ENCODE peak calls at places on chromosomes 2 and 18, in four cellular contexts. V, O, E and K are unnamed samples. For H3K9me3, the result is how much of the 10 kb centered on the place peaks cover.

GRCh38 chr2:148927010-148927409 is 52.0 kb downstream of the KIF5C start:
- DNase-seq in E (no peak), V (no peak), O (no peak), K (no peak)

GRCh38 chr18:36158261-36158867 is 28.7 kb downstream of the ELP2 start:
- DNase-seq in E (no peak), V (no peak), O (peak), K (no peak)

GRCh38 chr2:236908456-236909388 is 177.0 kb upstream of the COPS8 start:
- DNase-seq in V (no peak), O (no peak), E (no peak), K (no peak)

GRCh38 chr18:8254664-8255063 is 354.6 kb upstream of the RAB12 start:
- DNase-seq in V (no peak), O (no peak), E (no peak), K (no peak)

GRCh38 chr2:53820711-53821110 is 33.9 kb downstream of the ERLEC1 start:
- DNase-seq in V (no peak), E (no peak), O (no peak), K (no peak)

GRCh38 chr2:43998263-43998662 is 2.5 kb upstream of the LRPPRC start:
- DNase-seq in E (no peak), O (no peak), V (no peak), K (no peak)

GRCh38 chr18:34121157-34121807 is 103.4 kb downstream of the NOL4 start:
- DNase-seq in V (no peak), E (no peak), O (peak), K (no peak)

GRCh38 chr2:86632672-86633071 is 9.0 kb upstream of the RNF103 start:
- DNase-seq in O (no peak), E (no peak), V (no peak), K (no peak)

GRCh38 chr2:156727867-156728266 is 291.7 kb downstream of the GPD2 start:
- DNase-seq in E (no peak), O (no peak), V (no peak), K (no peak)

GRCh38 chr2:128405981-128406601 is 87.4 kb upstream of the HS6ST1 start:
- DNase-seq in O (no peak), V (no peak), E (no peak), K (no peak)

GRCh38 chr2:225660262-225661091 is 261.0 kb downstream of the NYAP2 start:
- DNase-seq in E (no peak), O (peak), V (peak), K (peak)

GRCh38 chr2:128311755-128312341 is 6.8 kb downstream of the HS6ST1 start:
- DNase-seq in O (no peak), E (no peak), V (peak), K (no peak)

GRCh38 chr2:109636290-109636675 is 22.1 kb downstream of the SOWAHC start:
- DNase-seq in V (no peak), O (no peak), E (no peak), K (no peak)

GRCh38 chr2:130339885-130340745 is 2.6 kb upstream of the IMP4 start:
- DNase-seq in E (no peak), O (no peak), V (no peak), K (no peak)

GRCh38 chr2:169095631-169096105 is 26.3 kb downstream of the DHRS9 start:
- DNase-seq in V (no peak), O (peak), E (no peak), K (no peak)

GRCh38 chr2:9279426-9279825 is 72.8 kb downstream of the ASAP2 start:
- DNase-seq in E (no peak), V (no peak), O (no peak), K (no peak)

GRCh38 chr2:215032153-215032552 is 106.3 kb downstream of the ABCA12 start:
- DNase-seq in V (no peak), E (no peak), O (no peak), K (no peak)

GRCh38 chr2:95043300-95043786 is 17.8 kb downstream of the MAL start:
- DNase-seq in E (no peak), V (peak), O (no peak), K (no peak)

GRCh38 chr2:109382946-109383345 is 230.8 kb downstream of the SEPTIN10 start:
- DNase-seq in O (peak), E (no peak), V (peak), K (no peak)

GRCh38 chr2:217825469-217826235 is 177.1 kb downstream of the TNS1 start:
- DNase-seq in E (no peak), V (no peak), O (no peak), K (no peak)

GRCh38 chr2:26752636-26753035 is 11.4 kb upstream of the SLC35F6 start:
- DNase-seq in E (no peak), O (no peak), V (no peak), K (no peak)

GRCh38 chr2:61853086-61853847 is 593 bp downstream of the FAM161A start:
- DNase-seq in E (peak), O (no peak), V (peak), K (peak)

GRCh38 chr18:40473221-40473620 is 1481.8 kb upstream of the PIK3C3 start:
- DNase-seq in O (no peak), E (no peak), V (no peak), K (no peak)

GRCh38 chr18:78580835-78581339 is 398.7 kb upstream of the SALL3 start:
- DNase-seq in V (no peak), E (no peak), O (no peak), K (no peak)

GRCh38 chr18:78573773-78574172 is 405.8 kb upstream of the SALL3 start:
- DNase-seq in E (no peak), V (no peak), O (no peak), K (no peak)

GRCh38 chr18:78579854-78580577 is 399.6 kb upstream of the SALL3 start:
- DNase-seq in V (no peak), E (no peak), O (no peak), K (no peak)

GRCh38 chr18:78579449-78579848 is 400.2 kb upstream of the SALL3 start:
- DNase-seq in O (no peak), E (no peak), V (no peak), K (no peak)

DNA sequence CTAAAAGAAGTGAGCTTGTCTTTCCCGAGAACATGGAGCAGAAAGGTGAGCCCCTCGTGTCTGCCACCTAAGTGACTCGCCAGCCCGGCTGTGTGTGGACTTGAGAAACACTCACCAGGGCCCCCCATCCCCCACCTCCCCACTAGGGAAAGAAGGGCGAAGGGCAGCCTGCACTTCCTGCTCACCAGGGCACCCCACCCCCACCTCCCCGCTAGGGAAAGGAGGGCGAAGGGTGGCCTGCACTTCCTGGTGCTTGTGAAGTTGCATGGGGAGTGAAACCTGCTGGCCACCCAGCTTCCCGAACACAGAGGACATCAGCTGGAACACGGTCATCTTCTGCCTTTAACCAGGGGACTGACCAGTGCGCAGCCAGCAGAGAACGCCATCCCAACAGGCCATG is 402.7 kb upstream of the SALL3 start:
- DNase-seq in V (no peak), O (no peak), E (no peak), K (no peak)
- H3K9me3 ChIP-seq in V (under half), O (under half), E (under half), K (under half)

DNA sequence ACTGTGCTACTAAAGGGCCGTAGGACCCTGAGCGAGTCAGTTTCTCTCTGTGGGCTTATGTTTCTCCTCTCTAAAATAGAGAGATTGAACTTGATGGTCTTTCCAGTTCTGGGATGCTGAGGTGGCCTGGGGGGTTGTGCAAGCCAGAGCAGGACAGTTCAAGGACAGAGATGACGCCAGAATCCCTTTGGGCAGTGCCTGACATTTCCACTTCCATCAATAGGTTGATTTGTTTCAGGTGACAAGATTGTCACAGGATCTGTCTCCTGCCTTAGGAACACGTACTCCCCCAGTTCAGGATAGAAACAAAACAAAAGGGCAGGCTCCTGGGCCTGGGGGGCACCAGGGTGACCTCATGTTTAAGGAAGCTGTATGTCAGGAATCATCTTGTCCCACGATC is 82.0 kb downstream of the XDH start:
- DNase-seq in V (no peak), O (no peak), E (no peak), K (no peak)
- H2BK12ac ChIP-seq in V (no peak), O (no peak), E (no peak), K (no peak)

DNA sequence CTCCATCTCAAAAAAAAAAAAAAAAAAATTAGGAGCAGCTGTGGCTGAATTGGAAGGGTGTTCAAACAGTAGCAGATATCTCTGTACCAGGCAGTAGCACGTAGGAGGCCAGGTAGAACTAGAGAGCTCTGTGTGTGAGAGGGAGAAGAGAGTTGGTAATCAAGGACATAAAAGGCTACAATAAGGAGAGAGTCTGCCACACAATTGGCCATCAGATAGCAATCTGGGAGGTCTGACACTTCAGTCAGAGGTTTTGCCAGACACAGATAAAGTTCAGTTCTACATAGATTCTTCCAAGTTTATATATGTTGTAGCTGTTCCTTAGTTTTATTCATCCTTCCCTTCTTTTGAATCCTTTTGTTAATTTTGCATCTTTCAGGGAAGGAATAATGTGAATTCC is 600.2 kb upstream of the GCFC2 start:
- DNase-seq in E (no peak), V (no peak), O (no peak), K (no peak)
- H3K9me3 ChIP-seq in E (under half), V (under half), O (under half), K (under half)

GRCh38 chr18:48957136-48957535 is 6.4 kb upstream of the SMAD7 start:
- DNase-seq in V (no peak), E (no peak), O (no peak), K (no peak)
- H2BK12ac ChIP-seq in V (peak), E (peak), O (peak), K (no peak)

DNA sequence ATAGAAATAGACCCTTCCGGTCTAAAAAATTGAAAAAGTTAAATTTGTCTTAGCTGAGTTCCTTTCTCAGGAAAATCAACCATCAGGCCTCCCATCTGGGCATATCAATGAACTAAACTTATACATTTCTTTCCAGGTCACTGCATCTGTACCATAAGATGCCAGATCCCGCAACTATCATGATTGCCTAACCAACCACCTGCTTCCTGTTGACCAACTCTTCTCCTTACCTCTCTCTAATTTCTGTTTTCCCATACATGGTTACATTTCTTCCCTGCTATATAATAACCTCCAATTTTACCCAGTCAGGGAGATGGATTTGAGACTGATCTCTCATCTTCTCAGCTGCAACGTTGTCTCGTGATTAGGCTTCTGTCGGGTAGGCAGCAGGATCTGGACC is 228.7 kb downstream of the FSIP2 start:
- DNase-seq in O (no peak), V (no peak), E (no peak), K (no peak)
- H3K9me3 ChIP-seq in O (under half), V (under half), E (under half), K (under half)

GRCh38 chr2:191611614-191612013 is 66.3 kb upstream of the NABP1 start:
- DNase-seq in O (no peak), E (no peak), V (no peak), K (no peak)
- H2BK12ac ChIP-seq in O (no peak), E (no peak), V (no peak), K (no peak)

GRCh38 chr2:7639476-7639875 is 722.3 kb downstream of the RNF144A start:
- DNase-seq in E (no peak), O (no peak), V (no peak), K (no peak)
- H3K9me3 ChIP-seq in E (under half), O (under half), V (under half), K (under half)